ENCODE peak calls at places on chromosome 16, in seven cellular contexts. One of them, this sample, is unnamed.

GRCh38 chr16:89982318-89982717 is 33.8 kb downstream of the DEF8 start:
- DNase-seq in keratinocyte: no peak
- DNase-seq in glutamatergic neuron: no peak
- DNase-seq in HT-29: no peak
- DNase-seq in ACHN: no peak
- DNase-seq in stomach: no peak
- DNase-seq in activated naive CD8-positive, alpha-beta T cell treated with anti-CD3 and anti-CD28 coated beads, Interleukin-2, amount 50 U/mL, for 24 hours: no peak
- DNase-seq in this sample: no peak

GRCh38 chr16:5432166-5432565 is 334.6 kb upstream of the EEF2KMT start:
- DNase-seq in keratinocyte: no peak
- DNase-seq in glutamatergic neuron: no peak
- DNase-seq in HT-29: no peak
- DNase-seq in ACHN: no peak
- DNase-seq in stomach: no peak
- DNase-seq in activated naive CD8-positive, alpha-beta T cell treated with anti-CD3 and anti-CD28 coated beads, Interleukin-2, amount 50 U/mL, for 24 hours: no peak
- DNase-seq in this sample: no peak

GRCh38 chr16:27920391-27920891 is 143.1 kb downstream of the GSG1L start:
- DNase-seq in keratinocyte: no peak
- DNase-seq in glutamatergic neuron: peak; percentile 78
- DNase-seq in HT-29: peak; percentile 28
- DNase-seq in ACHN: peak; percentile 25
- DNase-seq in stomach: no peak
- DNase-seq in activated naive CD8-positive, alpha-beta T cell treated with anti-CD3 and anti-CD28 coated beads, Interleukin-2, amount 50 U/mL, for 24 hours: no peak
- DNase-seq in this sample: no peak

GRCh38 chr16:24070851-24071250 is 185.3 kb upstream of the CACNG3 start:
- DNase-seq in keratinocyte: no peak
- DNase-seq in glutamatergic neuron: peak; percentile 42
- DNase-seq in HT-29: peak; percentile 60
- DNase-seq in ACHN: peak; percentile 63
- DNase-seq in stomach: no peak
- DNase-seq in activated naive CD8-positive, alpha-beta T cell treated with anti-CD3 and anti-CD28 coated beads, Interleukin-2, amount 50 U/mL, for 24 hours: peak; percentile 17
- DNase-seq in this sample: peak; percentile 52

GRCh38 chr16:30372037-30372712 is 1.9 kb upstream of the TBC1D10B start:
- DNase-seq in keratinocyte: no peak
- DNase-seq in glutamatergic neuron: no peak
- DNase-seq in HT-29: no peak
- DNase-seq in ACHN: no peak
- DNase-seq in stomach: no peak
- DNase-seq in activated naive CD8-positive, alpha-beta T cell treated with anti-CD3 and anti-CD28 coated beads, Interleukin-2, amount 50 U/mL, for 24 hours: no peak
- DNase-seq in this sample: no peak

GRCh38 chr16:84869464-84869863 is 49.7 kb downstream of the CRISPLD2 start:
- DNase-seq in keratinocyte: no peak
- DNase-seq in glutamatergic neuron: no peak
- DNase-seq in HT-29: no peak
- DNase-seq in ACHN: no peak
- DNase-seq in stomach: no peak
- DNase-seq in activated naive CD8-positive, alpha-beta T cell treated with anti-CD3 and anti-CD28 coated beads, Interleukin-2, amount 50 U/mL, for 24 hours: no peak
- DNase-seq in this sample: no peak

GRCh38 chr16:69424935-69425784 is 741 bp downstream of the CYB5B start:
- DNase-seq in keratinocyte: no peak
- DNase-seq in glutamatergic neuron: no peak
- DNase-seq in HT-29: peak; percentile 48
- DNase-seq in ACHN: peak; percentile 30
- DNase-seq in stomach: no peak
- DNase-seq in activated naive CD8-positive, alpha-beta T cell treated with anti-CD3 and anti-CD28 coated beads, Interleukin-2, amount 50 U/mL, for 24 hours: no peak
- DNase-seq in this sample: peak; percentile 26

GRCh38 chr16:48892884-48893283 is 282.9 kb upstream of the N4BP1 start:
- DNase-seq in keratinocyte: no peak
- DNase-seq in glutamatergic neuron: no peak
- DNase-seq in HT-29: no peak
- DNase-seq in ACHN: no peak
- DNase-seq in stomach: no peak
- DNase-seq in activated naive CD8-positive, alpha-beta T cell treated with anti-CD3 and anti-CD28 coated beads, Interleukin-2, amount 50 U/mL, for 24 hours: no peak
- DNase-seq in this sample: no peak

GRCh38 chr16:20383106-20384029 is 21.2 kb downstream of the PDILT start:
- DNase-seq in keratinocyte: peak; percentile 23
- DNase-seq in glutamatergic neuron: peak; percentile 75
- DNase-seq in HT-29: peak; percentile 77
- DNase-seq in ACHN: peak; percentile 75
- DNase-seq in stomach: peak; percentile 55
- DNase-seq in activated naive CD8-positive, alpha-beta T cell treated with anti-CD3 and anti-CD28 coated beads, Interleukin-2, amount 50 U/mL, for 24 hours: peak; percentile 44
- DNase-seq in this sample: peak; percentile 63

GRCh38 chr16:57115504-57116182 is 23.3 kb downstream of the CPNE2 start:
- DNase-seq in keratinocyte: no peak
- DNase-seq in glutamatergic neuron: no peak
- DNase-seq in HT-29: no peak
- DNase-seq in ACHN: no peak
- DNase-seq in stomach: no peak
- DNase-seq in activated naive CD8-positive, alpha-beta T cell treated with anti-CD3 and anti-CD28 coated beads, Interleukin-2, amount 50 U/mL, for 24 hours: no peak
- DNase-seq in this sample: no peak

GRCh38 chr16:386641-387156 is 4.9 kb upstream of the PGAP6 start:
- DNase-seq in keratinocyte: no peak
- DNase-seq in glutamatergic neuron: no peak
- DNase-seq in HT-29: no peak
- DNase-seq in ACHN: peak; percentile 31
- DNase-seq in stomach: no peak
- DNase-seq in activated naive CD8-positive, alpha-beta T cell treated with anti-CD3 and anti-CD28 coated beads, Interleukin-2, amount 50 U/mL, for 24 hours: no peak
- DNase-seq in this sample: no peak

GRCh38 chr16:22685162-22685830 is 128.7 kb upstream of the HS3ST2 start:
- DNase-seq in keratinocyte: no peak
- DNase-seq in glutamatergic neuron: no peak
- DNase-seq in HT-29: no peak
- DNase-seq in ACHN: no peak
- DNase-seq in stomach: no peak
- DNase-seq in activated naive CD8-positive, alpha-beta T cell treated with anti-CD3 and anti-CD28 coated beads, Interleukin-2, amount 50 U/mL, for 24 hours: no peak
- DNase-seq in this sample: no peak

GRCh38 chr16:58024673-58025350 is 742 bp upstream of the MMP15 start:
- DNase-seq in keratinocyte: no peak
- DNase-seq in glutamatergic neuron: peak; percentile 38
- DNase-seq in HT-29: peak; percentile 83
- DNase-seq in ACHN: no peak
- DNase-seq in stomach: peak; percentile 94
- DNase-seq in activated naive CD8-positive, alpha-beta T cell treated with anti-CD3 and anti-CD28 coated beads, Interleukin-2, amount 50 U/mL, for 24 hours: peak; percentile 15
- DNase-seq in this sample: no peak

GRCh38 chr16:49510676-49511305 is 137.2 kb downstream of the C16orf78 start:
- DNase-seq in keratinocyte: no peak
- DNase-seq in glutamatergic neuron: no peak
- DNase-seq in HT-29: no peak
- DNase-seq in ACHN: no peak
- DNase-seq in stomach: no peak
- DNase-seq in activated naive CD8-positive, alpha-beta T cell treated with anti-CD3 and anti-CD28 coated beads, Interleukin-2, amount 50 U/mL, for 24 hours: no peak
- DNase-seq in this sample: no peak

GRCh38 chr16:56618138-56618537 is 7.4 kb upstream of the MT1E start:
- DNase-seq in keratinocyte: no peak
- DNase-seq in glutamatergic neuron: no peak
- DNase-seq in HT-29: no peak
- DNase-seq in ACHN: no peak
- DNase-seq in stomach: no peak
- DNase-seq in activated naive CD8-positive, alpha-beta T cell treated with anti-CD3 and anti-CD28 coated beads, Interleukin-2, amount 50 U/mL, for 24 hours: no peak
- DNase-seq in this sample: no peak

GRCh38 chr16:12551530-12551929 is 252.2 kb downstream of the CPPED1 start:
- DNase-seq in keratinocyte: no peak
- DNase-seq in glutamatergic neuron: no peak
- DNase-seq in HT-29: no peak
- DNase-seq in ACHN: no peak
- DNase-seq in stomach: no peak
- DNase-seq in activated naive CD8-positive, alpha-beta T cell treated with anti-CD3 and anti-CD28 coated beads, Interleukin-2, amount 50 U/mL, for 24 hours: no peak
- DNase-seq in this sample: no peak

GRCh38 chr16:5025171-5025632 is 8.5 kb downstream of the NAGPA start:
- DNase-seq in keratinocyte: no peak
- DNase-seq in glutamatergic neuron: peak; percentile 79
- DNase-seq in HT-29: peak; percentile 32
- DNase-seq in ACHN: peak; percentile 27
- DNase-seq in stomach: peak; percentile 49
- DNase-seq in activated naive CD8-positive, alpha-beta T cell treated with anti-CD3 and anti-CD28 coated beads, Interleukin-2, amount 50 U/mL, for 24 hours: no peak
- DNase-seq in this sample: no peak

GRCh38 chr16:85556456-85557082 is 56.6 kb upstream of the GSE1 start:
- DNase-seq in keratinocyte: no peak
- DNase-seq in glutamatergic neuron: no peak
- DNase-seq in HT-29: peak; percentile 27
- DNase-seq in ACHN: peak; percentile 44
- DNase-seq in stomach: peak; percentile 63
- DNase-seq in activated naive CD8-positive, alpha-beta T cell treated with anti-CD3 and anti-CD28 coated beads, Interleukin-2, amount 50 U/mL, for 24 hours: peak; percentile 68
- DNase-seq in this sample: peak; percentile 86

GRCh38 chr16:51416921-51417320 is 265.9 kb upstream of the SALL1 start:
- DNase-seq in keratinocyte: no peak
- DNase-seq in glutamatergic neuron: no peak
- DNase-seq in HT-29: no peak
- DNase-seq in ACHN: no peak
- DNase-seq in stomach: no peak
- DNase-seq in activated naive CD8-positive, alpha-beta T cell treated with anti-CD3 and anti-CD28 coated beads, Interleukin-2, amount 50 U/mL, for 24 hours: no peak
- DNase-seq in this sample: no peak

GRCh38 chr16:86261379-86261778 is 248.9 kb upstream of the FOXF1 start:
- DNase-seq in keratinocyte: no peak
- DNase-seq in glutamatergic neuron: no peak
- DNase-seq in HT-29: peak; percentile 62
- DNase-seq in ACHN: no peak
- DNase-seq in stomach: no peak
- DNase-seq in activated naive CD8-positive, alpha-beta T cell treated with anti-CD3 and anti-CD28 coated beads, Interleukin-2, amount 50 U/mL, for 24 hours: no peak
- DNase-seq in this sample: no peak

GRCh38 chr16:67245674-67246080 is 1.6 kb downstream of the FHOD1 start:
- DNase-seq in keratinocyte: no peak
- DNase-seq in glutamatergic neuron: no peak
- DNase-seq in HT-29: no peak
- DNase-seq in ACHN: no peak
- DNase-seq in stomach: no peak
- DNase-seq in activated naive CD8-positive, alpha-beta T cell treated with anti-CD3 and anti-CD28 coated beads, Interleukin-2, amount 50 U/mL, for 24 hours: no peak
- DNase-seq in this sample: peak; percentile 55

GRCh38 chr16:73028263-73028662 is 19.7 kb downstream of the ZFHX3 start:
- DNase-seq in keratinocyte: no peak
- DNase-seq in glutamatergic neuron: no peak
- DNase-seq in HT-29: no peak
- DNase-seq in ACHN: no peak
- DNase-seq in stomach: no peak
- DNase-seq in activated naive CD8-positive, alpha-beta T cell treated with anti-CD3 and anti-CD28 coated beads, Interleukin-2, amount 50 U/mL, for 24 hours: no peak
- DNase-seq in this sample: no peak

GRCh38 chr16:88013766-88014165 is 62.5 kb downstream of the BANP start:
- DNase-seq in keratinocyte: no peak
- DNase-seq in glutamatergic neuron: no peak
- DNase-seq in HT-29: peak; percentile 76
- DNase-seq in ACHN: no peak
- DNase-seq in stomach: peak; percentile 29
- DNase-seq in activated naive CD8-positive, alpha-beta T cell treated with anti-CD3 and anti-CD28 coated beads, Interleukin-2, amount 50 U/mL, for 24 hours: no peak
- DNase-seq in this sample: no peak

GRCh38 chr16:77788196-77789084 is at the start of gene VAT1L:
- DNase-seq in keratinocyte: no peak
- DNase-seq in glutamatergic neuron: peak; percentile 75
- DNase-seq in HT-29: no peak
- DNase-seq in ACHN: peak; percentile 47
- DNase-seq in stomach: no peak
- DNase-seq in activated naive CD8-positive, alpha-beta T cell treated with anti-CD3 and anti-CD28 coated beads, Interleukin-2, amount 50 U/mL, for 24 hours: peak; percentile 4
- DNase-seq in this sample: peak; percentile 52

GRCh38 chr16:88588148-88588547 is 17.9 kb downstream of the ZC3H18 start:
- DNase-seq in keratinocyte: no peak
- DNase-seq in glutamatergic neuron: no peak
- DNase-seq in HT-29: no peak
- DNase-seq in ACHN: no peak
- DNase-seq in stomach: no peak
- DNase-seq in activated naive CD8-positive, alpha-beta T cell treated with anti-CD3 and anti-CD28 coated beads, Interleukin-2, amount 50 U/mL, for 24 hours: no peak
- DNase-seq in this sample: no peak

GRCh38 chr16:28513484-28514181 is 7.0 kb upstream of the IL27 start:
- DNase-seq in keratinocyte: no peak
- DNase-seq in glutamatergic neuron: no peak
- DNase-seq in HT-29: no peak
- DNase-seq in ACHN: no peak
- DNase-seq in stomach: no peak
- DNase-seq in activated naive CD8-positive, alpha-beta T cell treated with anti-CD3 and anti-CD28 coated beads, Interleukin-2, amount 50 U/mL, for 24 hours: no peak
- DNase-seq in this sample: peak; percentile 9

GRCh38 chr16:35753559-35754390 is 2294.4 kb downstream of the TP53TG3F start:
- DNase-seq in keratinocyte: no peak
- DNase-seq in glutamatergic neuron: no peak
- DNase-seq in HT-29: no peak
- DNase-seq in ACHN: no peak
- DNase-seq in stomach: no peak
- DNase-seq in activated naive CD8-positive, alpha-beta T cell treated with anti-CD3 and anti-CD28 coated beads, Interleukin-2, amount 50 U/mL, for 24 hours: no peak
- DNase-seq in this sample: no peak

This sample was measured in GM13977.